ENCODE peak calls at places on chromosomes 5 and 9, in five cellular contexts. Y is fibroblast of mammary gland; W is lower lobe of right lung; X is adrenal gland; V is CD8-positive, alpha-beta T cell. O is an unnamed sample.

GRCh38 chr5:160787247-160787646 is 64.8 kb downstream of the ATP10B start:
- DNase-seq in Y (no peak), W (no peak), X (no peak), V (no peak), O (peak)

GRCh38 chr9:107707419-107707837 is 217.9 kb upstream of the KLF4 start:
- DNase-seq in Y (peak), W (no peak), X (peak), V (no peak), O (no peak)

GRCh38 chr5:38926121-38926520 is 80.3 kb downstream of the OSMR start:
- DNase-seq in Y (peak), W (no peak), X (no peak), V (no peak), O (no peak)

GRCh38 chr9:93065321-93065720 is 6.8 kb downstream of the SUSD3 start:
- DNase-seq in Y (no peak), W (no peak), X (no peak), V (no peak), O (no peak)

GRCh38 chr5:74408150-74409043 is 232.1 kb downstream of the ENC1 start:
- DNase-seq in Y (no peak), W (no peak), X (no peak), V (no peak), O (no peak)

GRCh38 chr9:19446361-19446861 is 37.6 kb downstream of the ACER2 start:
- DNase-seq in Y (no peak), W (no peak), X (no peak), V (no peak), O (no peak)

GRCh38 chr9:21070171-21070571 is 7.6 kb downstream of the IFNB1 start:
- DNase-seq in Y (peak), W (no peak), X (peak), V (no peak), O (no peak)

GRCh38 chr5:33885679-33886078 is 6.1 kb downstream of the ADAMTS12 start:
- DNase-seq in Y (no peak), W (no peak), X (no peak), V (no peak), O (no peak)

GRCh38 chr5:107455111-107455544 is 215.6 kb downstream of the EFNA5 start:
- DNase-seq in Y (no peak), W (no peak), X (no peak), V (no peak), O (no peak)

GRCh38 chr5:142613231-142613630 is 72.7 kb downstream of the FGF1 start:
- DNase-seq in Y (peak), W (no peak), X (no peak), V (no peak), O (no peak)

GRCh38 chr9:135703726-135704125 is 1.7 kb downstream of the KCNT1 start:
- DNase-seq in Y (no peak), W (no peak), X (no peak), V (no peak), O (no peak)

GRCh38 chr9:33102551-33103210 is 26.2 kb upstream of the SMU1 start:
- DNase-seq in Y (no peak), W (no peak), X (no peak), V (no peak), O (no peak)

GRCh38 chr5:150469718-150470470 is 20.4 kb upstream of the RPS14 start:
- DNase-seq in Y (peak), W (no peak), X (peak), V (no peak), O (no peak)

GRCh38 chr9:27377147-27377807 is 80.3 kb upstream of the EQTN start:
- DNase-seq in Y (peak), W (no peak), X (no peak), V (no peak), O (no peak)

GRCh38 chr9:137828527-137829259 is 48.9 kb upstream of the CACNA1B start:
- DNase-seq in Y (peak), W (no peak), X (peak), V (no peak), O (peak)
- H3K4me3 ChIP-seq in Y (no peak), W (no peak), X (no peak), V (no peak), O (no peak)

DNA sequence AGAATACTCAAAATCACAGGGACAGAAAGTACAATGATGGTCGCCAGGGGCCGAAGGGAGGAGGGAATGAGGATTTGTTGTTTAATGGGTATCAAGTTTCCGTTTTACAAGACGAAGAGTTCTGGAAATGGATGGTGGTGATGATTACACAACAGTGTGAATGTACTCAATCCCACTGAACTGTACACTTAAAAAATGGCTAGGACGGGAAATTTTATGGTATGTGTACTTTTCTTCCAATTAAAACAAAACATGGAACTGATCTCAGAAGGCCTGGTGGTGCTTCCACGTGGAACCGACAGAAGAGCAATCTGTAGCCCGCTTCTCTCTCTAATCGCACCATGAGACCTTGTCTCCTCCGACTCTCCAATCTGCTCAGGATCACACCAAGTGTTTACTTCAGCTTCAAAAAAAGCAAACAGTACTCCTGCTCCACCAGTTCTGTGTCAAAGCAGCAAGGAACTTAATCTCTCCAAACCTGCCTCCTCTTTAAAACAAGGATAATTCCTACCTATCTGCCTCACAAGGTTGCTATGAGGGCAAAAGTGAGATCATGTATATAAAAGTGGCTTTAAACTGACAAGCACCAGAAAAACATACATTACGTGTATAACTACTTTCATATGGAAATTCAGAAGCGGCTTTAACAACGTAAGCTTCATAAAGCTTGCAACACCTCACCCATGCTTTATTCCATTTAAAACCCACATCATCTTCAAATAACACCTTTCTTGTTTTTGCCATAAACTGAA is 2.1 kb downstream of the ECPAS start:
- DNase-seq in Y (peak), W (no peak), X (no peak), V (no peak), O (no peak)
- H3K4me3 ChIP-seq in Y (peak), W (peak), X (peak), V (peak), O (peak)

GRCh38 chr5:72106922-72107873 is at the start of gene MAP1B:
- DNase-seq in Y (peak), W (no peak), X (peak), V (no peak), O (no peak)
- H3K4me3 ChIP-seq in Y (peak), W (peak), X (peak), V (no peak), O (peak)

GRCh38 chr5:15496886-15497285 is 3.1 kb upstream of the FBXL7 start:
- DNase-seq in Y (no peak), W (no peak), X (no peak), V (no peak), O (no peak)

GRCh38 chr5:15500326-15500958 is 462 bp downstream of the FBXL7 start:
- DNase-seq in Y (peak), W (peak), X (peak), V (no peak), O (no peak)

GRCh38 chr5:15502208-15502607 is 2.2 kb downstream of the FBXL7 start:
- DNase-seq in Y (peak), W (no peak), X (no peak), V (no peak), O (no peak)

GRCh38 chr5:15499528-15500325 is at the start of gene FBXL7:
- DNase-seq in Y (peak), W (peak), X (peak), V (no peak), O (no peak)

GRCh38 chr5:15501057-15501791 is 1.2 kb downstream of the FBXL7 start:
- DNase-seq in Y (peak), W (no peak), X (peak), V (no peak), O (no peak)
- H3K4me3 ChIP-seq in Y (peak), W (peak), X (peak), V (no peak), O (no peak)

GRCh38 chr5:110727025-110727314 is 499 bp upstream of the TMEM232 start:
- DNase-seq in Y (peak), W (no peak), X (no peak), V (no peak), O (no peak)
- H3K4me3 ChIP-seq in Y (peak), W (peak), X (peak), V (peak), O (no peak)

O was measured in Jurkat, Clone E6-1.